ENCODE peak calls at places on chromosomes 13 and 19, in five cellular contexts. O is CMK; M is CD4-positive, alpha-beta memory T cell; A is activated T-helper 1 cell treated with anti-CD3 and anti-CD28 coated beads, Interleukin-12 subunit alpha, Interleukin-12 subunit beta, Interleukin-2, Interleukin-4 antibody, amounts not matched to agents 30 ng/mL and 10 ng/mL and 1 ng/mL, durations not matched to agents 14 hours and 24 hours and 36 hours; K is naive B cell. C is an unnamed sample.

GRCh38 chr19:4246767-4247593 is at the start of gene YJU2:
- DNase-seq in O (peak; percentile 97), M (peak; percentile 99), A (peak; percentile 99), K (peak; percentile 98), C (peak; percentile 96)

GRCh38 chr13:20544186-20544914 is 18.7 kb upstream of the CRYL1 start:
- DNase-seq in O (no peak), M (no peak), A (no peak), K (peak; percentile 25), C (no peak)

GRCh38 chr13:31044658-31045620 is 112.5 kb downstream of the TEX26 start:
- DNase-seq in O (no peak), M (peak; percentile 11), A (peak; percentile 33), K (no peak), C (no peak)

GRCh38 chr19:54478677-54479266 is 5.7 kb upstream of the CDC42EP5 start:
- DNase-seq in O (no peak), M (no peak), A (no peak), K (peak; percentile 50), C (no peak)

GRCh38 chr19:41785653-41786052 is 10.7 kb upstream of the CEACAM3 start:
- DNase-seq in O (peak; percentile 35), M (peak; percentile 73), A (peak; percentile 65), K (peak; percentile 66), C (peak; percentile 16)

GRCh38 chr19:14091086-14091884 is 734 bp upstream of the SAMD1 start:
- DNase-seq in O (no peak), M (peak; percentile 81), A (peak; percentile 74), K (peak; percentile 83), C (no peak)

GRCh38 chr13:34462843-34463242 is 479.2 kb upstream of the NBEA start:
- DNase-seq in O (no peak), M (no peak), A (no peak), K (no peak), C (peak; percentile 39)

GRCh38 chr19:48845384-48845783 is 9.1 kb upstream of the HSD17B14 start:
- DNase-seq in O (no peak), M (no peak), A (no peak), K (no peak), C (no peak)

GRCh38 chr19:49533551-49534488 is 6.0 kb downstream of the RCN3 start:
- DNase-seq in O (no peak), M (peak; percentile 87), A (peak; percentile 79), K (peak; percentile 87), C (no peak)

GRCh38 chr19:15358918-15359317 is 20.7 kb downstream of the AKAP8 start:
- DNase-seq in O (no peak), M (no peak), A (no peak), K (no peak), C (no peak)

GRCh38 chr19:2254052-2254872 is 2.0 kb downstream of the JSRP1 start:
- DNase-seq in O (no peak), M (no peak), A (no peak), K (no peak), C (no peak)

GRCh38 chr13:24270639-24271131 is 38.7 kb upstream of the C1QTNF9 start:
- DNase-seq in O (no peak), M (peak; percentile 75), A (peak; percentile 54), K (peak; percentile 47), C (no peak)

GRCh38 chr19:40221858-40222619 is 3.9 kb upstream of the TTC9B start:
- DNase-seq in O (peak; percentile 79), M (peak; percentile 82), A (peak; percentile 69), K (peak; percentile 81), C (peak; percentile 63)

GRCh38 chr19:35249146-35249847 is 495 bp downstream of the LSR start:
- DNase-seq in O (no peak), M (no peak), A (no peak), K (no peak), C (no peak)

GRCh38 chr19:29528946-29529645 is 3.3 kb downstream of the VSTM2B start:
- DNase-seq in O (no peak), M (no peak), A (no peak), K (no peak), C (no peak)

GRCh38 chr13:101178394-101178793 is 237.9 kb downstream of the NALCN start:
- DNase-seq in O (no peak), M (no peak), A (no peak), K (no peak), C (no peak)

GRCh38 chr19:52942371-52943133 is 19.3 kb upstream of the ZNF888 start:
- DNase-seq in O (peak; percentile 87), M (peak; percentile 96), A (peak; percentile 94), K (peak; percentile 99), C (no peak)

GRCh38 chr13:112983428-112984196 is 14.6 kb downstream of the MCF2L start:
- DNase-seq in O (no peak), M (no peak), A (no peak), K (no peak), C (no peak)

GRCh38 chr19:39307233-39307821 is 11.1 kb downstream of the IFNL1 start:
- DNase-seq in O (no peak), M (no peak), A (no peak), K (no peak), C (no peak)

GRCh38 chr13:50033696-50034095 is 18.5 kb downstream of the KCNRG start:
- DNase-seq in O (no peak), M (no peak), A (no peak), K (no peak), C (no peak)

GRCh38 chr19:2720777-2721569 is at the start of gene DIRAS1:
- DNase-seq in O (no peak), M (no peak), A (no peak), K (no peak), C (no peak)

GRCh38 chr19:39127812-39128510 is 2.4 kb downstream of the PAK4 start:
- DNase-seq in O (no peak), M (no peak), A (no peak), K (no peak), C (no peak)